ENCODE peak calls at places on chromosomes 4 and X, in eight cellular contexts. K is heart left ventricle; X is mesendoderm; Q is bronchial epithelial cell; N is HCT116; O is CD8-positive, alpha-beta T cell; L is breast epithelium; Z is cardiac muscle cell. C is an unnamed sample.

GRCh38 chr4:80500593-80500992 is 165.1 kb downstream of the CFAP299 start:
- DNase-seq in K (no peak), X (no peak), Q (no peak), N (no peak), O (no peak), L (no peak), Z (no peak), C (no peak)

GRCh38 chr4:66017671-66018070 is 347.4 kb upstream of the EPHA5 start:
- DNase-seq in K (no peak), X (no peak), Q (no peak), N (no peak), O (no peak), L (no peak), Z (no peak), C (no peak)

GRCh38 chrX:12563121-12563520 is 228.1 kb upstream of the PRPS2 start:
- DNase-seq in K (no peak), X (no peak), Q (peak; percentile 38), N (no peak), O (no peak), L (no peak), Z (peak; percentile 57), C (no peak)

GRCh38 chrX:57929373-57929772 is 19.1 kb upstream of the ZXDA start:
- DNase-seq in K (no peak), X (peak; percentile 38), Q (peak; percentile 37), N (peak; percentile 8), O (no peak), L (no peak), Z (peak; percentile 49), C (no peak)

GRCh38 chr4:143382539-143382938 is 45.9 kb downstream of the GAB1 start:
- DNase-seq in K (no peak), X (no peak), Q (peak; percentile 52), N (no peak), O (no peak), L (no peak), Z (peak; percentile 48), C (no peak)

GRCh38 chrX:16258936-16259335 is 91.7 kb downstream of the MAGEB17 start:
- DNase-seq in K (no peak), X (peak; percentile 2), Q (no peak), N (no peak), O (no peak), L (no peak), Z (no peak), C (no peak)

GRCh38 chr4:19213388-19213787 is 1038.3 kb upstream of the SLIT2 start:
- DNase-seq in K (no peak), X (no peak), Q (no peak), N (no peak), O (no peak), L (no peak), Z (no peak), C (no peak)

GRCh38 chr4:159358226-159358625 is 255.3 kb downstream of the RAPGEF2 start:
- DNase-seq in K (no peak), X (no peak), Q (peak; percentile 66), N (no peak), O (no peak), L (no peak), Z (peak; percentile 68), C (no peak)

GRCh38 chr4:24065974-24066373 is 176.1 kb upstream of the PPARGC1A start:
- DNase-seq in K (no peak), X (no peak), Q (no peak), N (no peak), O (no peak), L (no peak), Z (no peak), C (no peak)

GRCh38 chr4:8366601-8367000 is 73.9 kb downstream of the ACOX3 start:
- DNase-seq in K (no peak), X (no peak), Q (no peak), N (no peak), O (no peak), L (no peak), Z (no peak), C (no peak)

GRCh38 chr4:75733369-75733768 is 9.0 kb downstream of the USO1 start:
- DNase-seq in K (no peak), X (no peak), Q (no peak), N (no peak), O (no peak), L (no peak), Z (no peak), C (no peak)

GRCh38 chr4:184794470-184794869 is 31.3 kb downstream of the ACSL1 start:
- DNase-seq in K (no peak), X (no peak), Q (no peak), N (no peak), O (no peak), L (no peak), Z (no peak), C (no peak)

GRCh38 chr4:184795214-184795844 is 30.4 kb downstream of the ACSL1 start:
- DNase-seq in K (no peak), X (no peak), Q (no peak), N (no peak), O (no peak), L (no peak), Z (peak; percentile 17), C (no peak)

GRCh38 chr4:184793735-184794355 is 31.9 kb downstream of the ACSL1 start:
- DNase-seq in K (no peak), X (no peak), Q (no peak), N (no peak), O (no peak), L (no peak), Z (no peak), C (no peak)

GRCh38 chr4:184792950-184793555 is 32.7 kb downstream of the ACSL1 start:
- DNase-seq in K (no peak), X (no peak), Q (peak; percentile 96), N (peak; percentile 63), O (no peak), L (no peak), Z (peak; percentile 92), C (no peak)

DNA sequence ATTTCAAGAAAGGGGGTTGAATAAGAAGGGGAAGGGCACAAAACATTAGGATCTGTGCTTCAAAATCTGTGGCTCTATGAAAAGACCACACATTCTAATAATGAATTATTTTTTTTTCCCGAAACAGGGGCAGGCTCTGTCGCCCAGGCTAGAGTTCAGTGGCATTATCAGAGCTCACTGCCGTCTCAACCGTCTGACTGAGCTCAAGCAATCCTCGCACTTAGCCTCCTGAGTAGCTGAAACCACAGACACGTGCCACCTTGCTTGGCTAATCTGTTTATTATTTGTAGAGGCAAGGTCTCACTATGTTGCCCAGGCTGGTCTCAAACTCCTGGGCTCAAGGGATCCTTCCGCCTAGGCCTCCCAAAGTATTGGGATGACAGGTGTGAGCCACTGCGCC is 33.4 kb downstream of the ACSL1 start:
- DNase-seq in K (no peak), X (no peak), Q (no peak), N (no peak), O (no peak), L (no peak), Z (no peak), C (no peak)
- H3K36me3 ChIP-seq in K (no peaks in the 10 kb centered on the region), X (no peaks in the 10 kb centered on the region), Q (peaks cover 11% of the 10 kb centered on the region), N (no peaks in the 10 kb centered on the region), O (peaks cover 4% of the 10 kb centered on the region), L (no peaks in the 10 kb centered on the region), Z (no peaks in the 10 kb centered on the region), C (no peaks in the 10 kb centered on the region)

GRCh38 chr4:48254381-48255072 is 15.1 kb downstream of the TEC start:
- DNase-seq in K (peak; percentile 76), X (no peak), Q (no peak), N (no peak), O (no peak), L (no peak), Z (peak; percentile 94), C (no peak)

GRCh38 chr4:48249378-48249777 is 20.3 kb downstream of the TEC start:
- DNase-seq in K (no peak), X (no peak), Q (no peak), N (no peak), O (no peak), L (no peak), Z (no peak), C (no peak)

GRCh38 chr4:48250343-48250742 is 19.3 kb downstream of the TEC start:
- DNase-seq in K (no peak), X (no peak), Q (no peak), N (no peak), O (no peak), L (no peak), Z (no peak), C (no peak)

GRCh38 chr4:48250980-48251379 is 18.7 kb downstream of the TEC start:
- DNase-seq in K (no peak), X (no peak), Q (no peak), N (no peak), O (no peak), L (no peak), Z (no peak), C (no peak)

GRCh38 chr4:48252313-48252712 is 17.3 kb downstream of the TEC start:
- DNase-seq in K (no peak), X (no peak), Q (peak; percentile 50), N (no peak), O (no peak), L (no peak), Z (no peak), C (no peak)
- H3K36me3 ChIP-seq in K (no peaks in the 10 kb centered on the region), X (no peaks in the 10 kb centered on the region), Q (no peaks in the 10 kb centered on the region), N (no peaks in the 10 kb centered on the region), O (no peaks in the 10 kb centered on the region), L (no peaks in the 10 kb centered on the region), Z (no peaks in the 10 kb centered on the region), C (no peaks in the 10 kb centered on the region)

DNA sequence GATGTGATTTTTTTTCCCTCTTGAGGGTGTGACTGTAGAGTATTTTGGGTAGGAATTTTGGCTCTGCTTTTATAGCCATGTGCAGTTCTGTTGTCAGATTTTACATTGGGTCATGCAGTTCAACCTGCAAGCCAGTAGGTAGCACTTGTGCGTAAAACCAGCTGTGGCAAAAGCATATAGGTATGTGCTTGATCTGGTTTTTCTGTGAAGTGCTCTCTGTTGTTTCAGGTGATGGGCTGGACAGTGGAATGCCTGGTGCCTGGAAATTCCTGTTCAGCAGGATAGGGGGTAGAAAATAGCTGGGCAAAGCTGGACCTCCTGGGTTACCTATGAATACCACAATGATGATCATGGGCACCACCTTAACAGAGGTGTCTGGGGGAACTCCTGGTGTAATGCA is 584.2 kb upstream of the PCDH10 start:
- DNase-seq in K (no peak), X (peak; percentile 42), Q (peak; percentile 0), N (no peak), O (no peak), L (no peak), Z (peak; percentile 9), C (no peak)
- H3K36me3 ChIP-seq in K (no peaks in the 10 kb centered on the region), X (no peaks in the 10 kb centered on the region), Q (no peaks in the 10 kb centered on the region), N (no peaks in the 10 kb centered on the region), O (no peaks in the 10 kb centered on the region), L (no peaks in the 10 kb centered on the region), Z (no peaks in the 10 kb centered on the region), C (no peaks in the 10 kb centered on the region)

GRCh38 chr4:95250544-95251137 is 298.1 kb downstream of the UNC5C start:
- DNase-seq in K (no peak), X (no peak), Q (peak; percentile 62), N (no peak), O (no peak), L (no peak), Z (no peak), C (no peak)

GRCh38 chr4:95255396-95256107 is 293.2 kb downstream of the UNC5C start:
- DNase-seq in K (peak; percentile 36), X (no peak), Q (peak; percentile 51), N (no peak), O (no peak), L (no peak), Z (peak; percentile 84), C (no peak)

GRCh38 chr4:95251568-95251967 is 297.2 kb downstream of the UNC5C start:
- DNase-seq in K (no peak), X (no peak), Q (no peak), N (no peak), O (no peak), L (no peak), Z (no peak), C (no peak)

GRCh38 chr4:95256108-95256835 is 292.5 kb downstream of the UNC5C start:
- DNase-seq in K (no peak), X (no peak), Q (peak; percentile 17), N (no peak), O (no peak), L (no peak), Z (peak; percentile 31), C (no peak)
- H3K36me3 ChIP-seq in K (no peaks in the 10 kb centered on the region), X (no peaks in the 10 kb centered on the region), Q (no peaks in the 10 kb centered on the region), N (no peaks in the 10 kb centered on the region), O (no peaks in the 10 kb centered on the region), L (no peaks in the 10 kb centered on the region), Z (no peaks in the 10 kb centered on the region), C (no peaks in the 10 kb centered on the region)